ENCODE peak calls at places on chromosome 22, in nine cellular contexts. X, M, N, A, G, Y, Z, I and E are unnamed samples.

GRCh38 chr22:30291334-30291892 is 2.1 kb upstream of the CASTOR1 start:
- DNase-seq in M (no peak), X (no peak), A (no peak), G (no peak), I (no peak), Y (no peak), N (no peak), Z (no peak), E (no peak)

GRCh38 chr22:44186737-44187136 is 6.0 kb downstream of the PARVG start:
- DNase-seq in N (no peak), Z (no peak), Y (no peak), I (no peak), A (no peak), M (no peak), G (no peak), X (no peak), E (no peak)

GRCh38 chr22:46066691-46067090 is 83.6 kb upstream of the PPARA start:
- DNase-seq in A (no peak), N (no peak), Y (no peak), Z (no peak), G (no peak), X (no peak), I (no peak), M (no peak), E (no peak)

GRCh38 chr22:49664891-49665290 is 162.8 kb downstream of the BRD1 start:
- DNase-seq in X (no peak), M (no peak), Y (no peak), G (no peak), A (no peak), I (no peak), N (no peak), Z (no peak), E (no peak)

GRCh38 chr22:19641983-19642451 is 72.3 kb upstream of the SEPTIN5 start:
- DNase-seq in Y (no peak), Z (no peak), G (no peak), N (no peak), I (no peak), M (no peak), A (no peak), X (no peak), E (no peak)

GRCh38 chr22:45891471-45891995 is 85.4 kb downstream of the WNT7B start:
- DNase-seq in I (no peak), N (no peak), Z (no peak), X (no peak), Y (no peak), G (no peak), A (no peak), M (no peak), E (no peak)

GRCh38 chr22:38653741-38654140 is 2.5 kb downstream of the FAM227A start:
- DNase-seq in X (no peak), Z (no peak), Y (no peak), A (no peak), G (no peak), I (no peak), M (no peak), N (no peak), E (no peak)

GRCh38 chr22:30234786-30235470 is 11.6 kb downstream of the LIF start:
- DNase-seq in A (no peak), Z (no peak), M (no peak), X (peak), G (no peak), I (no peak), N (no peak), Y (no peak), E (no peak)

GRCh38 chr22:29983296-29983917 is 96.9 kb upstream of the HORMAD2 start:
- DNase-seq in Y (no peak), G (no peak), I (no peak), Z (no peak), A (no peak), N (no peak), X (no peak), M (no peak), E (no peak)

GRCh38 chr22:17634696-17635095 is 3.9 kb upstream of the BCL2L13 start:
- DNase-seq in N (no peak), A (no peak), X (no peak), Z (no peak), I (no peak), Y (no peak), M (no peak), G (no peak), E (no peak)

GRCh38 chr22:26673485-26673884 is 16.1 kb downstream of the MIAT start:
- DNase-seq in Z (peak), X (no peak), A (no peak), M (no peak), G (no peak), N (no peak), Y (no peak), I (no peak), E (no peak)

GRCh38 chr22:39960791-39961746 is 872 bp downstream of the TMA7B start:
- DNase-seq in X (no peak), M (no peak), A (no peak), G (peak), Y (no peak), N (peak), Z (peak), I (peak), E (peak)

GRCh38 chr22:35971418-35972119 is 57.1 kb downstream of the RBFOX2 start:
- DNase-seq in Y (no peak), N (no peak), Z (peak), I (no peak), G (no peak), A (peak), X (no peak), M (no peak), E (peak)

GRCh38 chr22:28369849-28370248 is 309.8 kb downstream of the TTC28 start:
- DNase-seq in I (no peak), N (no peak), X (no peak), A (no peak), Z (no peak), Y (no peak), G (no peak), M (no peak), E (no peak)

GRCh38 chr22:44640618-44641155 is 61.3 kb upstream of the PRR5 start:
- DNase-seq in Y (no peak), I (no peak), G (no peak), X (no peak), A (no peak), N (no peak), Z (no peak), M (no peak), E (no peak)

GRCh38 chr22:42286205-42286604 is 15.8 kb upstream of the TCF20 start:
- DNase-seq in M (no peak), Z (no peak), A (no peak), N (no peak), I (peak), G (no peak), X (no peak), Y (no peak), E (no peak)

GRCh38 chr22:25139062-25139461 is 60.6 kb upstream of the CRYBB3 start:
- DNase-seq in M (no peak), Z (no peak), X (no peak), Y (no peak), A (no peak), G (no peak), I (no peak), N (no peak), E (no peak)

GRCh38 chr22:40463017-40463631 is 92.7 kb downstream of the SGSM3 start:
- DNase-seq in M (peak), I (peak), X (no peak), Y (no peak), N (peak), A (no peak), G (peak), Z (no peak), E (no peak)